ENCODE peak calls at places on chromosomes 1 and 21, in seven cellular contexts. I is choroid plexus epithelial cell; D is type B pancreatic cell; J is CD8-positive, alpha-beta T cell; R is fibroblast of mammary gland; G is neural progenitor cell; C is uterus. S is an unnamed sample.

GRCh38 chr1:192225713-192226112 is 67.5 kb downstream of the RGS18 start:
- DNase-seq in I (peak; percentile 94), D (no peak), J (no peak), R (peak; percentile 69), G (no peak), C (no peak), S (no peak)

GRCh38 chr1:178341218-178341956 is 155.4 kb downstream of the CLEC20A start:
- DNase-seq in I (peak; percentile 80), D (peak; percentile 76), J (no peak), R (peak; percentile 76), G (peak; percentile 95), C (peak; percentile 25), S (peak; percentile 46)

GRCh38 chr21:43811262-43812105 is 22.1 kb downstream of the RRP1 start:
- DNase-seq in I (no peak), D (no peak), J (no peak), R (no peak), G (no peak), C (no peak), S (no peak)

GRCh38 chr1:47547753-47548152 is 109.9 kb downstream of the FOXD2 start:
- DNase-seq in I (peak; percentile 49), D (no peak), J (no peak), R (no peak), G (peak; percentile 45), C (no peak), S (no peak)

GRCh38 chr1:68378296-68379084 is 71.3 kb downstream of the RPE65 start:
- DNase-seq in I (peak; percentile 29), D (no peak), J (no peak), R (peak; percentile 69), G (no peak), C (no peak), S (no peak)

GRCh38 chr1:55318111-55318817 is 103.1 kb upstream of the USP24 start:
- DNase-seq in I (peak; percentile 46), D (no peak), J (no peak), R (no peak), G (no peak), C (no peak), S (no peak)

GRCh38 chr1:210758261-210758660 is 375.7 kb downstream of the KCNH1 start:
- DNase-seq in I (no peak), D (no peak), J (no peak), R (no peak), G (no peak), C (no peak), S (no peak)

GRCh38 chr1:220914283-220915116 is 35.3 kb downstream of the HLX start:
- DNase-seq in I (no peak), D (no peak), J (no peak), R (peak; percentile 44), G (no peak), C (no peak), S (no peak)

GRCh38 chr1:103529746-103530145 is 4.2 kb downstream of the RNPC3 start:
- DNase-seq in I (peak; percentile 69), D (no peak), J (no peak), R (peak; percentile 81), G (peak; percentile 58), C (no peak), S (no peak)

GRCh38 chr1:168570652-168571051 is 5.8 kb upstream of the XCL1 start:
- DNase-seq in I (no peak), D (no peak), J (no peak), R (no peak), G (no peak), C (no peak), S (no peak)

GRCh38 chr21:43944757-43945156 is 67.4 kb upstream of the TRAPPC10 start:
- DNase-seq in I (no peak), D (no peak), J (no peak), R (no peak), G (no peak), C (no peak), S (no peak)

GRCh38 chr1:111987502-111987901 is 2.0 kb downstream of the KCND3 start:
- DNase-seq in I (no peak), D (no peak), J (no peak), R (no peak), G (no peak), C (no peak), S (no peak)

GRCh38 chr1:225612265-225612664 is 40.7 kb downstream of the ENAH start:
- DNase-seq in I (peak; percentile 36), D (no peak), J (no peak), R (peak; percentile 24), G (no peak), C (no peak), S (no peak)

GRCh38 chr1:14949836-14950674 is 203.5 kb upstream of the TMEM51 start:
- DNase-seq in I (no peak), D (no peak), J (no peak), R (no peak), G (peak; percentile 47), C (no peak), S (no peak)

GRCh38 chr1:165452336-165453130 is 7.6 kb upstream of the RXRG start:
- DNase-seq in I (no peak), D (no peak), J (no peak), R (peak; percentile 1), G (no peak), C (no peak), S (no peak)

GRCh38 chr1:160205974-160206369 is 788 bp downstream of the PEA15 start:
- DNase-seq in I (peak; percentile 52), D (no peak), J (no peak), R (peak; percentile 66), G (peak; percentile 49), C (peak; percentile 45), S (no peak)

GRCh38 chr1:164579346-164579745 is 20.4 kb downstream of the PBX1 start:
- DNase-seq in I (no peak), D (no peak), J (no peak), R (no peak), G (no peak), C (no peak), S (no peak)

GRCh38 chr1:58764294-58764978 is 19.4 kb downstream of the JUN start:
- DNase-seq in I (peak; percentile 83), D (no peak), J (no peak), R (peak; percentile 85), G (no peak), C (no peak), S (no peak)

GRCh38 chr1:228010921-228011320 is 4.1 kb downstream of the WNT3A start:
- DNase-seq in I (no peak), D (peak; percentile 62), J (no peak), R (no peak), G (no peak), C (peak; percentile 4), S (no peak)

GRCh38 chr1:100750002-100750885 is 30.7 kb downstream of the VCAM1 start:
- DNase-seq in I (no peak), D (no peak), J (no peak), R (no peak), G (no peak), C (no peak), S (no peak)

GRCh38 chr1:54421101-54421504 is 14.9 kb upstream of the SSBP3 start:
- DNase-seq in I (no peak), D (no peak), J (no peak), R (peak; percentile 58), G (no peak), C (no peak), S (no peak)

GRCh38 chr21:26977741-26978140 is 10.9 kb upstream of the ADAMTS5 start:
- DNase-seq in I (no peak), D (no peak), J (no peak), R (peak; percentile 61), G (no peak), C (no peak), S (no peak)

GRCh38 chr1:217315346-217315745 is 315.5 kb downstream of the GPATCH2 start:
- DNase-seq in I (no peak), D (no peak), J (no peak), R (peak; percentile 42), G (no peak), C (no peak), S (no peak)

GRCh38 chr1:182315157-182315556 is 76.4 kb downstream of the GLUL start:
- DNase-seq in I (no peak), D (no peak), J (no peak), R (peak; percentile 25), G (peak; percentile 25), C (no peak), S (no peak)

GRCh38 chr1:206608108-206608698 is 4.1 kb downstream of the EIF2D start:
- DNase-seq in I (peak; percentile 57), D (no peak), J (no peak), R (peak; percentile 55), G (peak; percentile 67), C (no peak), S (peak; percentile 43)

GRCh38 chr1:234621657-234622335 is 11.8 kb upstream of the IRF2BP2 start:
- DNase-seq in I (peak; percentile 81), D (no peak), J (no peak), R (peak; percentile 96), G (no peak), C (no peak), S (no peak)

GRCh38 chr1:61506231-61506630 is 218.7 kb downstream of the TM2D1 start:
- DNase-seq in I (peak; percentile 21), D (no peak), J (no peak), R (peak; percentile 21), G (no peak), C (no peak), S (no peak)

GRCh38 chr1:109216662-109217061 is 2.9 kb downstream of the SARS1 start:
- DNase-seq in I (no peak), D (no peak), J (no peak), R (no peak), G (no peak), C (no peak), S (no peak)

GRCh38 chr21:15841856-15842564 is 112.2 kb downstream of the USP25 start:
- DNase-seq in I (peak; percentile 87), D (no peak), J (no peak), R (peak; percentile 65), G (no peak), C (no peak), S (no peak)

GRCh38 chr1:42423621-42424200 is 32.1 kb downstream of the ZMYND12 start:
- DNase-seq in I (no peak), D (no peak), J (no peak), R (no peak), G (no peak), C (no peak), S (no peak)

GRCh38 chr1:198632007-198632406 is 6.8 kb upstream of the PTPRC start:
- DNase-seq in I (no peak), D (no peak), J (no peak), R (no peak), G (no peak), C (no peak), S (no peak)
- TF ChIP-seq CTCF in I (no peak), D (no peak), J (no peak), R (no peak), G (no peak), C (no peak), S (no peak)

GRCh38 chr1:205122489-205122882 is 708 bp upstream of the RBBP5 start:
- DNase-seq in I (no peak), D (no peak), J (no peak), R (no peak), G (no peak), C (no peak), S (no peak)
- TF ChIP-seq CTCF in I (no peak), D (no peak), J (no peak), R (no peak), G (no peak), C (no peak), S (no peak)

GRCh38 chr1:213070399-213070798 is 19.4 kb downstream of the RPS6KC1 start:
- DNase-seq in I (peak; percentile 84), D (no peak), J (no peak), R (peak; percentile 85), G (no peak), C (no peak), S (no peak)
- TF ChIP-seq CTCF in I (peak; percentile 50), D (no peak), J (no peak), R (peak; percentile 21), G (peak; percentile 15), C (no peak), S (no peak)

GRCh38 chr1:24926596-24927249 is 3.4 kb downstream of the RUNX3 start:
- DNase-seq in I (peak; percentile 33), D (no peak), J (no peak), R (no peak), G (peak; percentile 66), C (no peak), S (no peak)
- TF ChIP-seq CTCF in I (no peak), D (no peak), J (no peak), R (no peak), G (no peak), C (no peak), S (no peak)